ENCODE peak calls at places on chromosomes 11 and 22, in seven cellular contexts. F, N, I, D, E, H and J are unnamed samples.

GRCh38 chr11:16511109-16511806 is 154.9 kb upstream of the SOX6 start:
- DNase-seq in I (peak; percentile 46), H (no peak), E (no peak), F (no peak), D (no peak), N (no peak), J (peak; percentile 72)

GRCh38 chr11:134398644-134399292 is 13.3 kb downstream of the B3GAT1 start:
- DNase-seq in I (no peak), D (no peak), E (no peak), H (no peak), F (peak; percentile 51), N (no peak), J (no peak)

GRCh38 chr11:27717377-27717776 is 17.1 kb upstream of the BDNF start:
- DNase-seq in E (no peak), N (no peak), F (no peak), D (no peak), I (no peak), H (no peak), J (no peak)

GRCh38 chr22:20084547-20085413 is 4.7 kb downstream of the DGCR8 start:
- DNase-seq in E (peak; percentile 41), N (no peak), H (no peak), D (peak; percentile 55), F (no peak), I (peak; percentile 68), J (no peak)

GRCh38 chr11:8794677-8795103 is 112.1 kb downstream of the RPL27A start:
- DNase-seq in D (no peak), E (no peak), I (peak; percentile 63), N (no peak), F (peak; percentile 85), H (peak; percentile 12), J (no peak)

GRCh38 chr11:12404461-12404860 is 27.1 kb downstream of the PARVA start:
- DNase-seq in D (no peak), H (no peak), E (no peak), F (no peak), I (no peak), N (no peak), J (no peak)

GRCh38 chr11:119816660-119817059 is 87.7 kb upstream of the NECTIN1 start:
- DNase-seq in E (no peak), F (no peak), D (no peak), I (peak; percentile 82), H (no peak), N (no peak), J (no peak)

GRCh38 chr11:76524461-76524860 is 79.6 kb downstream of the EMSY start:
- DNase-seq in F (no peak), D (no peak), I (no peak), H (peak; percentile 24), E (no peak), N (no peak), J (no peak)

GRCh38 chr11:76654310-76654851 is 16.2 kb downstream of the LRRC32 start:
- DNase-seq in H (no peak), N (no peak), E (no peak), I (peak; percentile 48), F (no peak), D (peak; percentile 78), J (no peak)

GRCh38 chr11:21774212-21774611 is 418.7 kb upstream of the ANO5 start:
- DNase-seq in D (no peak), F (no peak), I (no peak), E (no peak), N (no peak), H (no peak), J (no peak)

GRCh38 chr11:114179234-114179941 is 116.8 kb upstream of the NNMT start:
- DNase-seq in D (peak; percentile 93), F (no peak), N (no peak), E (peak; percentile 26), H (no peak), I (no peak), J (no peak)

GRCh38 chr11:2084721-2085120 is 54.5 kb downstream of the IGF2 start:
- DNase-seq in E (no peak), I (no peak), H (no peak), N (no peak), D (no peak), F (no peak), J (no peak)

GRCh38 chr11:2826679-2827056 is 58.9 kb downstream of the CDKN1C start:
- DNase-seq in D (no peak), H (no peak), I (peak; percentile 23), F (peak; percentile 43), N (no peak), E (no peak), J (no peak)

GRCh38 chr22:39174498-39175120 is 22.1 kb upstream of the CBX7 start:
- DNase-seq in I (peak; percentile 100), D (peak; percentile 75), E (peak; percentile 78), H (peak; percentile 23), F (peak; percentile 84), N (peak; percentile 48), J (no peak)

GRCh38 chr11:28566643-28567042 is 458.5 kb downstream of the METTL15 start:
- DNase-seq in E (no peak), D (peak; percentile 82), F (peak; percentile 36), H (peak; percentile 52), N (no peak), I (peak; percentile 99), J (peak; percentile 61)

DNA sequence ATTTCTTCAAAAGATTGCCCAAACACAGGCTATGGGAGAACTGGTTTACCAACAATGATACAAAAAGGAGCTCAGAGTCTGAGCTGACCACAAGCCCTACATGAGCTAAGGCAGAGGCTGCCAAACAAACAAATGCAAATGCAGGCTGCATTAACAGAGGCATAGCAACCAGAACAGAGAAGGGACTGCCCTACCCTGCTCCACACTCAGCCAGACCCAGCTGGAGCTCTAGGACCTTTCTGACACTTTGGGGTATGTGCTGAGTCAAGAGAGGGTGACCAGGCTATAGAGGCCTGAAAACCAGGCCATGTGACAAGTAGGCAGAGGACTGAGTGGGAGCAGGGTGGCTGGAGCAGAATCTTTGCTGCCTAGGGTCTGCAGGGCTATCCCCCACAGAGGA is 17.8 kb upstream of the P2RY2 start:
- DNase-seq in H (no peak), N (no peak), D (no peak), E (no peak), F (no peak), I (peak; percentile 81), J (no peak)
- H3K27ac ChIP-seq in H (no peak overlapping the region), N (no peak overlapping the region), D (no peak overlapping the region), E (no peak overlapping the region), F (no peak overlapping the region), I (no peak overlapping the region), J (peak overlapping the region; percentile 31)

DNA sequence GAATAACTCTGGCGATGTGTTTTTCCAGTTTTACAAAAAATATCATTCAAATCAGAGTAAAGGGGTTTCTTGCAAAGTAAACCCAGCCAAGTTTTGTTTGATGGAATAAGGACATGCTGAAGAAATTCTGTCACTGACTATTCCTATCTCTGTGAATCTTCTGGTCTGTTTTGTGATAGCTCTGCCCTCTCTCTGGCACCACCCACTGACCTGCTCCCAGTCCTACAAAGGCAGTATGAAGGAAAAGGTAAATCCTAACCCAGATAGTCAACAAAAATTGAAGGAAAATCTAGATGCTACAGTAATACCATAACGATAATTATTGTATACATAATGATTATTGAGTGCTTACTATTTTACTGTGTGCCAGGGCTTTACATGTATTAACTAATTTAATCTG is 76.3 kb upstream of the TP53AIP1 start:
- DNase-seq in E (no peak), D (no peak), I (peak; percentile 38), H (no peak), N (no peak), F (no peak), J (no peak)
- H3K27ac ChIP-seq in E (no peak overlapping the region), D (no peak overlapping the region), I (no peak overlapping the region), H (no peak overlapping the region), N (no peak overlapping the region), F (no peak overlapping the region), J (no peak overlapping the region)

DNA sequence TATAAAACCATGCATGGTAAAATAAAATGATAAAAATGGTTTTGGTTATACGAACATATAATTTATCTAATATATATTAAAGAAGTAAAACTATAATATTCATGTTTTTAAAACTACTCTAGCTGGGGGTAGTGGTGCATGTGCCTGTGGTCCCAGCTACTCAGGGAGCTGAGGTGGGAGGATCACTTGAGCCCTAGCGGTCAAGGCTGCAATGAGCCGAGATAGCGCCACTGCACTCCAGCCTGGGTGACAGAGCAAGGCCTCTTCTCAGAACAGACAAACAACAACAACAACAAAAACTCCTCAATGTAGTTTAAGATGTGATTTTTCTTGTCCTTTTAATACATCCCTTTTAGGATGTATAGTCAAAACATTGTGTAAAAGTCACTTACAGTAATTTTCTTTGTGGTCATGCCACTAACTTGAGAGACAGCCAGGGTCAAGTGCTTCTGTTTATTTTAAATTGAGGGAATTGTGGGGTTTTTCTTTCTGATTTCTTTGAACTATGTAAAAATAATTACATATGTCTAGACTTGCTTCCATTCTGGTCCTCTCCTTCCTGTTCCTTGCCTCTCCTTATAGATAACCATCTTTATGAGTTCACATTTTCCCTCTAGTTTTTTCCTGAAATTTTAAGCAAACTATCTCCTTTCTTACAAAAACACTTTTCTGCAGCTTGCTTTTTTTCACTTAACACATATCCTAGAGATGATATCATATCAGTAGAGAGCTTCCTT is 9.2 kb downstream of the OR2AT4 start:
- DNase-seq in F (no peak), D (no peak), E (no peak), N (no peak), H (no peak), I (no peak), J (no peak)
- H3K27ac ChIP-seq in F (no peak overlapping the region), D (no peak overlapping the region), E (no peak overlapping the region), N (no peak overlapping the region), H (no peak overlapping the region), I (no peak overlapping the region), J (no peak overlapping the region)

GRCh38 chr11:108643974-108644373 is 20.9 kb upstream of the DDX10 start:
- DNase-seq in F (no peak), N (no peak), D (no peak), H (no peak), E (no peak), I (no peak), J (no peak)

GRCh38 chr11:108645956-108646355 is 18.9 kb upstream of the DDX10 start:
- DNase-seq in E (no peak), H (no peak), N (no peak), F (no peak), D (no peak), I (no peak), J (no peak)

GRCh38 chr11:108648528-108648885 is 16.4 kb upstream of the DDX10 start:
- DNase-seq in F (no peak), E (no peak), H (no peak), N (no peak), I (no peak), D (no peak), J (no peak)

GRCh38 chr11:108647387-108647700 is 17.5 kb upstream of the DDX10 start:
- DNase-seq in N (no peak), D (no peak), I (no peak), F (no peak), E (no peak), H (no peak), J (no peak)

DNA sequence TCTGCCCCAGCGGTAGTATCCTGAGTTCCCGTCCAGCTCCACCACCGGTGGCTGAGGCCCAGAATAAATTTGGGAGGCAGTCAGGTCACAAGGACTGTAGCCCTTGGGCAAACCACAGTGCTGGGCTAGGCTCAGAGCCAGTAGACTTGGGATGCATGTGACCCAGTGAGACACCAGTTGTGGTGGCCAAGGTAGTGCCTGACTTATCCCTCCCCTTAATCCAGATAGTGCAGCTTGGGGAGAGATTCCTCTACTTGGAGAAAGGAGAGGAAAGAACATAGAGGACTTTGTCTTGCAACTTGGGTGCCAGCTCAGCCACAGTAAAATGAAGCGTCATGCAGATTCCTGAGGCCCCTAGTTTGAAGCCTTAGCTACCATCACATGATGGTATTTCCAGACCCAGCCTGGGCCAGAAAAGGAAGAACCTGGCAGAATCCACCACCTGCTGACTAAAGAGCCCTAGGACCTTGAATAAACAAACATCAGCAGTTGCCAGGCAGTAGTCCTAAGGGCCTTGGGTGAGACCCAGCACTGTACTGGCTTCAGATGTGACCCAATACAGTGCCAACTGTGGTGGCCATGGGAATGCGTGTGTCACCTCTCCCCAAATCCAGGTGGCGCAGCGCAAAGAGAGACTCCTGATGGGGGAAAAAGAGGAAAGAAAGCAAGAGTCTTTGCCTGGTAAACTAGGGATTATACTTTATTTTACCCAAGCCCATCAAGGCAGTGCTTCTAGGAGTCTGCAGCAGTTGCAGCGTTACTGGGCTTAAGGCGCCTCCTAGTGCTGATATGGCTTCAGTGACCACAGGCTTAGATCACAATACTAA is 17.0 kb upstream of the DDX10 start:
- DNase-seq in I (peak; percentile 90), F (peak; percentile 77), H (peak; percentile 69), D (peak; percentile 82), N (peak; percentile 28), E (peak; percentile 67), J (no peak)
- H3K27ac ChIP-seq in I (no peak overlapping the region), F (peak overlapping the region; percentile 46), H (no peak overlapping the region), D (no peak overlapping the region), N (no peak overlapping the region), E (no peak overlapping the region), J (peak overlapping the region; percentile 21)